ENCODE peak calls at places on chromosomes 16 and 17, in six cellular contexts. One of them, this sample, is unnamed.

GRCh38 chr16:89711601-89712475 is 8.9 kb downstream of the VPS9D1 start:
- DNase-seq in breast epithelium: no peak
- DNase-seq in HCT116: peak
- DNase-seq in prostate gland: peak
- DNase-seq in ovary: peak
- DNase-seq in tibial nerve: no peak
- DNase-seq in this sample: no peak

GRCh38 chr17:47304191-47304590 is 19.6 kb upstream of the EFCAB13 start:
- DNase-seq in breast epithelium: no peak
- DNase-seq in HCT116: no peak
- DNase-seq in prostate gland: no peak
- DNase-seq in ovary: no peak
- DNase-seq in tibial nerve: no peak
- DNase-seq in this sample: no peak

GRCh38 chr16:84720180-84720579 is 20.4 kb downstream of the USP10 start:
- DNase-seq in breast epithelium: no peak
- DNase-seq in HCT116: no peak
- DNase-seq in prostate gland: no peak
- DNase-seq in ovary: no peak
- DNase-seq in tibial nerve: no peak
- DNase-seq in this sample: no peak

GRCh38 chr17:3794890-3795757 is 5.9 kb downstream of the ITGAE start:
- DNase-seq in breast epithelium: no peak
- DNase-seq in HCT116: no peak
- DNase-seq in prostate gland: no peak
- DNase-seq in ovary: no peak
- DNase-seq in tibial nerve: no peak
- DNase-seq in this sample: peak

GRCh38 chr17:9900744-9901143 is 4.3 kb downstream of the RCVRN start:
- DNase-seq in breast epithelium: no peak
- DNase-seq in HCT116: no peak
- DNase-seq in prostate gland: no peak
- DNase-seq in ovary: no peak
- DNase-seq in tibial nerve: peak
- DNase-seq in this sample: peak

GRCh38 chr16:47034455-47034854 is 61.0 kb upstream of the DNAJA2 start:
- DNase-seq in breast epithelium: no peak
- DNase-seq in HCT116: no peak
- DNase-seq in prostate gland: no peak
- DNase-seq in ovary: no peak
- DNase-seq in tibial nerve: no peak
- DNase-seq in this sample: no peak

GRCh38 chr16:66256919-66257318 is 109.6 kb upstream of the CDH5 start:
- DNase-seq in breast epithelium: no peak
- DNase-seq in HCT116: no peak
- DNase-seq in prostate gland: no peak
- DNase-seq in ovary: no peak
- DNase-seq in tibial nerve: no peak
- DNase-seq in this sample: no peak

GRCh38 chr16:58035356-58036170 is 10.0 kb downstream of the MMP15 start:
- DNase-seq in breast epithelium: no peak
- DNase-seq in HCT116: no peak
- DNase-seq in prostate gland: no peak
- DNase-seq in ovary: no peak
- DNase-seq in tibial nerve: no peak
- DNase-seq in this sample: no peak

GRCh38 chr17:34360571-34360970 is 2.5 kb downstream of the CCL1 start:
- DNase-seq in breast epithelium: no peak
- DNase-seq in HCT116: no peak
- DNase-seq in prostate gland: no peak
- DNase-seq in ovary: no peak
- DNase-seq in tibial nerve: no peak
- DNase-seq in this sample: no peak

GRCh38 chr17:17440938-17441730 is 35.7 kb upstream of the MED9 start:
- DNase-seq in breast epithelium: no peak
- DNase-seq in HCT116: no peak
- DNase-seq in prostate gland: no peak
- DNase-seq in ovary: no peak
- DNase-seq in tibial nerve: no peak
- DNase-seq in this sample: no peak

GRCh38 chr17:28340374-28340773 is 4.8 kb downstream of the TNFAIP1 start:
- DNase-seq in breast epithelium: no peak
- DNase-seq in HCT116: no peak
- DNase-seq in prostate gland: no peak
- DNase-seq in ovary: no peak
- DNase-seq in tibial nerve: no peak
- DNase-seq in this sample: no peak

GRCh38 chr17:38636054-38636453 is 30.3 kb upstream of the SRCIN1 start:
- DNase-seq in breast epithelium: no peak
- DNase-seq in HCT116: no peak
- DNase-seq in prostate gland: no peak
- DNase-seq in ovary: no peak
- DNase-seq in tibial nerve: no peak
- DNase-seq in this sample: no peak

GRCh38 chr17:28624148-28624547 is 10.2 kb upstream of the RSKR start:
- DNase-seq in breast epithelium: no peak
- DNase-seq in HCT116: no peak
- DNase-seq in prostate gland: no peak
- DNase-seq in ovary: no peak
- DNase-seq in tibial nerve: no peak
- DNase-seq in this sample: no peak

GRCh38 chr17:8029121-8029520 is 9.7 kb upstream of the ALOX15B start:
- DNase-seq in breast epithelium: no peak
- DNase-seq in HCT116: no peak
- DNase-seq in prostate gland: no peak
- DNase-seq in ovary: no peak
- DNase-seq in tibial nerve: no peak
- DNase-seq in this sample: no peak

GRCh38 chr16:13390093-13390985 is 488.9 kb downstream of the SHISA9 start:
- DNase-seq in breast epithelium: no peak
- DNase-seq in HCT116: no peak
- DNase-seq in prostate gland: no peak
- DNase-seq in ovary: no peak
- DNase-seq in tibial nerve: no peak
- DNase-seq in this sample: no peak

GRCh38 chr17:48391460-48391859 is 38.6 kb downstream of the SKAP1 start:
- DNase-seq in breast epithelium: no peak
- DNase-seq in HCT116: no peak
- DNase-seq in prostate gland: no peak
- DNase-seq in ovary: no peak
- DNase-seq in tibial nerve: no peak
- DNase-seq in this sample: no peak

GRCh38 chr17:19714542-19715411 is 1.6 kb downstream of the SLC47A2 start:
- DNase-seq in breast epithelium: no peak
- DNase-seq in HCT116: no peak
- DNase-seq in prostate gland: no peak
- DNase-seq in ovary: no peak
- DNase-seq in tibial nerve: no peak
- DNase-seq in this sample: peak

GRCh38 chr16:53711390-53711789 is 7.4 kb downstream of the FTO start:
- DNase-seq in breast epithelium: no peak
- DNase-seq in HCT116: no peak
- DNase-seq in prostate gland: no peak
- DNase-seq in ovary: no peak
- DNase-seq in tibial nerve: no peak
- DNase-seq in this sample: no peak

GRCh38 chr16:81996664-81997529 is 14.4 kb downstream of the SDR42E1 start:
- DNase-seq in breast epithelium: no peak
- DNase-seq in HCT116: peak
- DNase-seq in prostate gland: no peak
- DNase-seq in ovary: no peak
- DNase-seq in tibial nerve: no peak
- DNase-seq in this sample: no peak

GRCh38 chr17:43309505-43310329 is 75.9 kb upstream of the RNU2-1 start:
- DNase-seq in breast epithelium: no peak
- DNase-seq in HCT116: no peak
- DNase-seq in prostate gland: peak
- DNase-seq in ovary: no peak
- DNase-seq in tibial nerve: peak
- DNase-seq in this sample: no peak

GRCh38 chr17:37146578-37147119 is 197.9 kb downstream of the AATF start:
- DNase-seq in breast epithelium: no peak
- DNase-seq in HCT116: no peak
- DNase-seq in prostate gland: no peak
- DNase-seq in ovary: no peak
- DNase-seq in tibial nerve: no peak
- DNase-seq in this sample: no peak

GRCh38 chr17:37148171-37148570 is 199.4 kb downstream of the AATF start:
- DNase-seq in breast epithelium: no peak
- DNase-seq in HCT116: no peak
- DNase-seq in prostate gland: peak
- DNase-seq in ovary: no peak
- DNase-seq in tibial nerve: no peak
- DNase-seq in this sample: no peak

GRCh38 chr17:37142294-37142944 is 193.7 kb downstream of the AATF start:
- DNase-seq in breast epithelium: no peak
- DNase-seq in HCT116: no peak
- DNase-seq in prostate gland: no peak
- DNase-seq in ovary: no peak
- DNase-seq in tibial nerve: no peak
- DNase-seq in this sample: no peak

GRCh38 chr17:37147301-37147812 is 198.6 kb downstream of the AATF start:
- DNase-seq in breast epithelium: no peak
- DNase-seq in HCT116: no peak
- DNase-seq in prostate gland: peak
- DNase-seq in ovary: no peak
- DNase-seq in tibial nerve: no peak
- DNase-seq in this sample: no peak
- TF ChIP-seq POLR2A in breast epithelium: no peak
- TF ChIP-seq POLR2A in HCT116: no peak
- TF ChIP-seq POLR2A in prostate gland: no peak
- TF ChIP-seq POLR2A in ovary: no peak
- TF ChIP-seq POLR2A in tibial nerve: no peak
- TF ChIP-seq POLR2A in this sample: no peak

GRCh38 chr16:24358117-24358516 is 102.0 kb downstream of the CACNG3 start:
- DNase-seq in breast epithelium: no peak
- DNase-seq in HCT116: no peak
- DNase-seq in prostate gland: no peak
- DNase-seq in ovary: no peak
- DNase-seq in tibial nerve: no peak
- DNase-seq in this sample: no peak

GRCh38 chr16:24364596-24364995 is 108.5 kb downstream of the CACNG3 start:
- DNase-seq in breast epithelium: no peak
- DNase-seq in HCT116: no peak
- DNase-seq in prostate gland: no peak
- DNase-seq in ovary: no peak
- DNase-seq in tibial nerve: no peak
- DNase-seq in this sample: no peak

GRCh38 chr16:24357511-24357910 is 101.4 kb downstream of the CACNG3 start:
- DNase-seq in breast epithelium: no peak
- DNase-seq in HCT116: no peak
- DNase-seq in prostate gland: no peak
- DNase-seq in ovary: no peak
- DNase-seq in tibial nerve: no peak
- DNase-seq in this sample: no peak

GRCh38 chr16:24360936-24361335 is 104.8 kb downstream of the CACNG3 start:
- DNase-seq in breast epithelium: no peak
- DNase-seq in HCT116: no peak
- DNase-seq in prostate gland: no peak
- DNase-seq in ovary: no peak
- DNase-seq in tibial nerve: no peak
- DNase-seq in this sample: no peak

GRCh38 chr16:24359490-24359889 is 103.4 kb downstream of the CACNG3 start:
- DNase-seq in breast epithelium: no peak
- DNase-seq in HCT116: no peak
- DNase-seq in prostate gland: no peak
- DNase-seq in ovary: no peak
- DNase-seq in tibial nerve: no peak
- DNase-seq in this sample: no peak
- TF ChIP-seq POLR2A in breast epithelium: no peak
- TF ChIP-seq POLR2A in HCT116: no peak
- TF ChIP-seq POLR2A in prostate gland: no peak
- TF ChIP-seq POLR2A in ovary: no peak
- TF ChIP-seq POLR2A in tibial nerve: no peak
- TF ChIP-seq POLR2A in this sample: no peak

DNA sequence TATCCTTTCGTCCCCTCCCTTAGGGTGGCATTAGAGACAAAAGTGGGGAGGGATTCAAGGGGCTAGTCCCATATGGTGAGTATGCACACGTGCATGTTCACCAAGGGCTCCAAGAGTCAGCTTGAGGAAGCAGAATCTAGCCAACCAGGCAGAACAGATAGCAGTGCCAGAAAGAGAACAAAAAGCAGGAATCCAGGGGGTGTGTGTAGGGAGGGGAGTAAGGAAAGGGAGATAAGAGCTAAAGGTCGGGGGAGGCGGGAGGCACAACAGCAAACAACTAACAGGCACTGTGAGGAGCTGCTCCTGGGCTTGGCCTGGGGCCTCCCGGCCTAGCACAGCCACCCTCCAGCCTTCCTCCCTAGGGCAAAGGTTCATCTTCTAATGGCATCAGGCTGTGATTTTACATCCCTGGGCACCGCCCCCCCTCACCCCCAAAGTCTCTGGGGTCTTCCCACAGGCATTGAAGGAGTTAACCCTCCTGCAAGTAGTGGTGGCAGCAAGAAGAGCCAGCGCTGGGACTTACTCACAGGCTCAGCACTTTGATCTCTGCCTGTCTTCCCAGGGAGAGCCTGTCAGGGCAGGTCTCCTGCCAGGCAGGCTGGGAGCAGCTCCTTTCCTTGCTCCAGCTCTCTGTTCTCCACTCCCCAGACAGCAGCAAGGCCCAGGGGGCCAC is 12.4 kb upstream of the SUPT4H1 start:
- DNase-seq in breast epithelium: no peak
- DNase-seq in HCT116: no peak
- DNase-seq in prostate gland: peak
- DNase-seq in ovary: no peak
- DNase-seq in tibial nerve: no peak
- DNase-seq in this sample: no peak
- TF ChIP-seq POLR2A in breast epithelium: no peak
- TF ChIP-seq POLR2A in HCT116: no peak
- TF ChIP-seq POLR2A in prostate gland: no peak
- TF ChIP-seq POLR2A in ovary: no peak
- TF ChIP-seq POLR2A in tibial nerve: no peak
- TF ChIP-seq POLR2A in this sample: no peak

GRCh38 chr16:3577302-3577752 is at the start of gene NLRC3:
- DNase-seq in breast epithelium: no peak
- DNase-seq in HCT116: no peak
- DNase-seq in prostate gland: no peak
- DNase-seq in ovary: no peak
- DNase-seq in tibial nerve: no peak
- DNase-seq in this sample: no peak
- TF ChIP-seq POLR2A in breast epithelium: no peak
- TF ChIP-seq POLR2A in HCT116: no peak
- TF ChIP-seq POLR2A in prostate gland: no peak
- TF ChIP-seq POLR2A in ovary: no peak
- TF ChIP-seq POLR2A in tibial nerve: no peak
- TF ChIP-seq POLR2A in this sample: no peak